ENCODE peak calls at places on chromosomes 4 and X, in nine cellular contexts. I, X, B, P, V, T, A, G and Z are unnamed samples.

GRCh38 chr4:140138428-140138827 is 15.6 kb downstream of the MAML3 start:
- DNase-seq in I (no peak), X (no peak), B (no peak), P (no peak), V (no peak), T (no peak), A (no peak), G (no peak), Z (no peak)

GRCh38 chrX:133053854-133054565 is 42.9 kb downstream of the USP26 start:
- DNase-seq in I (no peak), X (no peak), B (no peak), P (no peak), V (no peak), T (no peak), A (no peak), G (no peak), Z (no peak)

GRCh38 chr4:7135389-7135746 is 57.0 kb upstream of the SORCS2 start:
- DNase-seq in I (peak; percentile 55), X (peak; percentile 38), B (no peak), P (no peak), V (no peak), T (no peak), A (no peak), G (no peak), Z (no peak)

GRCh38 chrX:87583679-87584078 is 66.1 kb downstream of the KLHL4 start:
- DNase-seq in I (peak; percentile 10), X (no peak), B (no peak), P (no peak), V (no peak), T (no peak), A (no peak), G (no peak), Z (peak; percentile 8)

GRCh38 chrX:102883491-102883890 is 53.6 kb upstream of the RAB40AL start:
- DNase-seq in I (no peak), X (no peak), B (no peak), P (no peak), V (no peak), T (no peak), A (no peak), G (no peak), Z (no peak)

GRCh38 chrX:119419146-119419545 is 20.0 kb downstream of the SLC25A43 start:
- DNase-seq in I (no peak), X (no peak), B (no peak), P (no peak), V (no peak), T (no peak), A (no peak), G (no peak), Z (no peak)

GRCh38 chrX:81301877-81302276 is 100.0 kb downstream of the SH3BGRL start:
- DNase-seq in I (peak; percentile 8), X (no peak), B (no peak), P (no peak), V (peak; percentile 0), T (no peak), A (no peak), G (no peak), Z (no peak)

GRCh38 chrX:50799531-50799961 is 14.4 kb downstream of the SHROOM4 start:
- DNase-seq in I (peak; percentile 56), X (no peak), B (no peak), P (no peak), V (no peak), T (no peak), A (no peak), G (no peak), Z (no peak)

GRCh38 chrX:24306430-24306829 is 7.4 kb downstream of the SUPT20HL2 start:
- DNase-seq in I (no peak), X (no peak), B (no peak), P (no peak), V (no peak), T (no peak), A (no peak), G (no peak), Z (no peak)

GRCh38 chrX:22136711-22137110 is 104.6 kb downstream of the PHEX start:
- DNase-seq in I (peak; percentile 7), X (no peak), B (no peak), P (no peak), V (no peak), T (no peak), A (no peak), G (no peak), Z (no peak)

GRCh38 chr4:1234296-1234695 is 14.6 kb downstream of the CTBP1 start:
- DNase-seq in I (peak; percentile 12), X (no peak), B (no peak), P (no peak), V (no peak), T (no peak), A (no peak), G (no peak), Z (peak; percentile 19)

GRCh38 chr4:94621491-94622080 is 136.2 kb upstream of the BMPR1B start:
- DNase-seq in I (peak; percentile 61), X (no peak), B (peak; percentile 22), P (no peak), V (peak; percentile 66), T (no peak), A (no peak), G (no peak), Z (peak; percentile 44)

GRCh38 chr4:146029939-146030710 is 91.5 kb upstream of the ZNF827 start:
- DNase-seq in I (no peak), X (no peak), B (no peak), P (no peak), V (no peak), T (no peak), A (peak; percentile 22), G (no peak), Z (peak; percentile 26)

GRCh38 chrX:16002185-16002584 is 121.2 kb upstream of the GRPR start:
- DNase-seq in I (no peak), X (no peak), B (no peak), P (no peak), V (peak; percentile 47), T (no peak), A (no peak), G (no peak), Z (no peak)

GRCh38 chrX:154013614-154014360 is 5.9 kb downstream of the IRAK1 start:
- DNase-seq in I (peak; percentile 10), X (no peak), B (peak; percentile 28), P (no peak), V (peak; percentile 47), T (peak; percentile 38), A (peak; percentile 32), G (no peak), Z (peak; percentile 67)

GRCh38 chr4:190015538-190016368 is 11.3 kb downstream of the FRG2 start:
- DNase-seq in I (no peak), X (no peak), B (no peak), P (no peak), V (no peak), T (no peak), A (no peak), G (no peak), Z (peak; percentile 37)

GRCh38 chrX:132591719-132592275 is 103.0 kb upstream of the MBNL3 start:
- DNase-seq in I (no peak), X (no peak), B (no peak), P (no peak), V (no peak), T (no peak), A (no peak), G (no peak), Z (no peak)

GRCh38 chrX:39724544-39724943 is 373.2 kb downstream of the BCOR start:
- DNase-seq in I (no peak), X (no peak), B (no peak), P (peak; percentile 9), V (no peak), T (no peak), A (no peak), G (no peak), Z (no peak)

GRCh38 chr4:120963449-120963848 is 40.9 kb upstream of the PRDM5 start:
- DNase-seq in I (no peak), X (no peak), B (no peak), P (no peak), V (no peak), T (no peak), A (no peak), G (no peak), Z (no peak)

GRCh38 chrX:21985332-21985777 is 44.8 kb downstream of the SMS start:
- DNase-seq in I (peak; percentile 82), X (peak; percentile 51), B (peak; percentile 52), P (peak; percentile 46), V (peak; percentile 75), T (peak; percentile 56), A (peak; percentile 32), G (peak; percentile 17), Z (peak; percentile 74)

GRCh38 chr4:81811562-81812293 is 340.0 kb upstream of the RASGEF1B start:
- DNase-seq in I (no peak), X (no peak), B (no peak), P (no peak), V (no peak), T (no peak), A (no peak), G (no peak), Z (no peak)

GRCh38 chr4:83179205-83179604 is 64.7 kb upstream of the PLAC8 start:
- DNase-seq in I (no peak), X (no peak), B (no peak), P (no peak), V (no peak), T (no peak), A (no peak), G (no peak), Z (no peak)

GRCh38 chr4:185638548-185639301 is 103.4 kb upstream of the PDLIM3 start:
- DNase-seq in I (no peak), X (no peak), B (no peak), P (no peak), V (no peak), T (no peak), A (no peak), G (no peak), Z (peak; percentile 27)

GRCh38 chr4:6128221-6128871 is 72.0 kb downstream of the JAKMIP1 start:
- DNase-seq in I (no peak), X (no peak), B (no peak), P (no peak), V (no peak), T (no peak), A (no peak), G (no peak), Z (no peak)